ENCODE peak calls at places on chromosome X, in nine cellular contexts. G is uterus; K is right lobe of liver; D is CD8-positive, alpha-beta memory T cell; L is Peyer's patch; W is CD4-positive, CD25-positive, alpha-beta regulatory T cell; I is endodermal cell; J is astrocyte; C is sigmoid colon. A is an unnamed sample. For H3K4me1 and H3K27me3, the result is how much of the 10 kb centered on the place peaks cover.

GRCh38 chrX:131854586-131854985 is 168.5 kb upstream of the STK26 start:
- DNase-seq in G (no peak), K (no peak), D (no peak), L (no peak), W (no peak), I (no peak), J (no peak), C (no peak), A (no peak)

GRCh38 chrX:155819966-155820491 is 61.1 kb upstream of the VAMP7 start:
- DNase-seq in G (peak), K (no peak), D (peak), L (peak), W (peak), I (peak), J (peak), C (peak), A (peak)

GRCh38 chrX:149513713-149514427 is 8.8 kb upstream of the IDS start:
- DNase-seq in G (no peak), K (no peak), D (no peak), L (no peak), W (no peak), I (no peak), J (peak), C (no peak), A (no peak)

GRCh38 chrX:149877157-149877556 is 3.8 kb upstream of the MAGEA8 start:
- DNase-seq in G (no peak), K (no peak), D (no peak), L (no peak), W (no peak), I (no peak), J (no peak), C (no peak), A (no peak)

GRCh38 chrX:151929131-151929530 is 16.4 kb downstream of the MAGEA4 start:
- DNase-seq in G (no peak), K (no peak), D (no peak), L (no peak), W (no peak), I (no peak), J (no peak), C (no peak), A (no peak)

GRCh38 chrX:53050841-53051240 is 2.3 kb downstream of the GPR173 start:
- DNase-seq in G (no peak), K (no peak), D (no peak), L (no peak), W (no peak), I (no peak), J (peak), C (no peak), A (no peak)

GRCh38 chrX:123860506-123860840 is 620 bp downstream of the XIAP start:
- DNase-seq in G (no peak), K (no peak), D (no peak), L (no peak), W (peak), I (no peak), J (no peak), C (no peak), A (peak)

GRCh38 chrX:131633285-131633917 is 89.5 kb downstream of the OR13H1 start:
- DNase-seq in G (peak), K (peak), D (no peak), L (no peak), W (peak), I (peak), J (peak), C (peak), A (peak)

GRCh38 chrX:3252744-3253143 is 93.7 kb downstream of the MXRA5 start:
- DNase-seq in G (no peak), K (no peak), D (no peak), L (no peak), W (no peak), I (no peak), J (no peak), C (no peak), A (no peak)

GRCh38 chrX:121579016-121579760 is 531.8 kb downstream of the GLUD2 start:
- DNase-seq in G (no peak), K (no peak), D (no peak), L (no peak), W (no peak), I (no peak), J (no peak), C (no peak), A (peak)

GRCh38 chrX:134782796-134783195 is 124.5 kb upstream of the PLAC1 start:
- DNase-seq in G (no peak), K (no peak), D (no peak), L (no peak), W (no peak), I (no peak), J (no peak), C (no peak), A (peak)

GRCh38 chrX:14027031-14027430 is 2.7 kb downstream of the GEMIN8 start:
- DNase-seq in G (no peak), K (no peak), D (no peak), L (no peak), W (no peak), I (no peak), J (peak), C (no peak), A (no peak)

GRCh38 chrX:18719852-18720251 is 12.4 kb downstream of the PPEF1 start:
- DNase-seq in G (no peak), K (no peak), D (no peak), L (no peak), W (no peak), I (no peak), J (no peak), C (no peak), A (no peak)
- H3K4me1 ChIP-seq in G (under half), K (under half), D (under half), L (under half), W (under half), I (under half), J (under half), C (under half), A (under half)

DNA sequence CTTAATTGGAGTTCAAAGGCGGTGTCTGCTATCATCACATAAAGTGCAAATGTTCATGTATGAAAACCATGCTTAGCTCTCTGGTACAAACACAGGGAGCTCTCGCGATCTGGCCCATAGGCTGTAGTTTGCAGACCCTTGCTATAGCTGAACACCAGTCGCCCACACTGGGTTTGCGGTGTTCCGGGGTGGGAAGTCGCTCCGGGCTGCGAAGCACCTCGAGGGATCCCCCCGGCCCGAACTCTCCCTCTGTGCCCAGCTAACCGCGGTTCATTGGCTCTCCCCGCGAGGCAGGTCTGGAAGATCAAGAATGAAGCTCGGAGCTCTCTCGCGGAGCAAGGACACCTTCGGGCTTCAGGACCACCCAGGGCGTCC is 347 bp upstream of the PRPS2 start:
- DNase-seq in G (no peak), K (no peak), D (no peak), L (no peak), W (no peak), I (no peak), J (no peak), C (no peak), A (no peak)
- H3K4me3 ChIP-seq in G (peak), K (peak), D (peak), L (peak), W (peak), I (peak), J (peak), C (peak), A (peak)

DNA sequence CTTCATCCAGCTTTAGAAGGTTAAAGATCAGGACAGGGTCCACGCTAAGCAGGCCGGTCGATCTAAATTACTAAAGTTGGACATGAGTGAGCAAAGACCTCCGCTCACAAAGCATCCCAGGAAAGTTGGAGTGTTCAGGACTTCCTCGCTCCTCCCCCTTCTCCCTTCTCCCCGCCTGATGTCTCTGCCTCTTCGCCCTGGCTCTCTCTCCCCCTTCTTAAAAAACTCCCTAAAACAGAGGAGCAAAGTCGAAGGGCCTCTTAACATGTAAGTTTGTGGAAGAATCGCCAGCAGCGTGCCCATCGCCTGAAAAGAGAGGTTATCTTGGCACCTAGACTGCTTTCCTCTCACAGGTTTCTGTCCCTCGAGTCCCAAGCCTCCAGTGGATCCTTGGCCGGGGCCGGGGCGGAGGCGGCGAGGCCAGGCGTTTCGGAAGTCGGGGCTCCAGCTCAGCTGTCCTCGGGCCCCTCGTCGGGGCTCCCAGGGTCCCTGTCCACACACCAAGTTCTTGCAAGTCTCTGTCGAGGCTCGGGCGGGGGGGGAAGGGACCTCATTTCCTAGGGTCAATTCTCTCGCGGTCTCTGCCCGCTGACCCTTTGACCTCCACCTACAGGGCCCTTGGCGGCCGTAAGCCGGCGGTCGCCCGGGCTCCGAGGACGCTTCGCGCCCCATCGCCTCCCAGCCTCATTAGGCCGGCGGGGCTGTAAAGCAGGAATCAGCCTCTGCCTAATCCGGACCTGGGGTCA is 7.6 kb downstream of the ZIC3 start:
- DNase-seq in G (no peak), K (no peak), D (no peak), L (no peak), W (no peak), I (peak), J (no peak), C (no peak), A (no peak)
- H3K27me3 ChIP-seq in G (under half), K (under half), D (under half), L (under half), W (under half), I (under half), J (under half), C (half or more), A (under half)

GRCh38 chrX:7090506-7091095 is 56.9 kb upstream of the STS start:
- DNase-seq in G (no peak), K (peak), D (no peak), L (no peak), W (no peak), I (no peak), J (no peak), C (no peak), A (no peak)
- H3K4me1 ChIP-seq in G (under half), K (under half), D (under half), L (under half), W (under half), I (under half), J (under half), C (under half), A (under half)

GRCh38 chrX:24694825-24695224 is 1.1 kb downstream of the POLA1 start:
- DNase-seq in G (no peak), K (no peak), D (no peak), L (no peak), W (no peak), I (no peak), J (no peak), C (no peak), A (no peak)
- H3K4me3 ChIP-seq in G (no peak), K (no peak), D (no peak), L (no peak), W (peak), I (peak), J (peak), C (peak), A (peak)